ENCODE peak calls at places on chromosomes 7 and 10, in seven cellular contexts. One of them, this sample, is unnamed.

GRCh38 chr7:107045980-107046379 is 1.5 kb downstream of the PRKAR2B start:
- DNase-seq in stimulated activated CD8-positive, alpha-beta memory T cell treated with anti-CD3 and anti-CD28 coated beads, Interleukin-7, amount 100 ng/mL, for 48 hours: no peak
- DNase-seq in activated T-cell treated with anti-CD3 and anti-CD28 coated beads for 1 hour: no peak
- DNase-seq in NCI-H82: no peak
- DNase-seq in HEK293T: peak; percentile 9
- DNase-seq in activated T-helper 2 cell treated with anti-CD3 and anti-CD28 coated beads, Interferon-gamma antibody, Interleukin-2, Interleukin-4, amounts not matched to agents 10 μg/mL and 5 μg/mL and 100 μg/mL, durations not matched to agents 14 hours and 24 hours and 36 hours: no peak
- DNase-seq in H4: peak; percentile 86
- DNase-seq in this sample: no peak

GRCh38 chr7:141584935-141585334 is 33.7 kb downstream of the AGK start:
- DNase-seq in stimulated activated CD8-positive, alpha-beta memory T cell treated with anti-CD3 and anti-CD28 coated beads, Interleukin-7, amount 100 ng/mL, for 48 hours: no peak
- DNase-seq in activated T-cell treated with anti-CD3 and anti-CD28 coated beads for 1 hour: no peak
- DNase-seq in NCI-H82: no peak
- DNase-seq in HEK293T: no peak
- DNase-seq in activated T-helper 2 cell treated with anti-CD3 and anti-CD28 coated beads, Interferon-gamma antibody, Interleukin-2, Interleukin-4, amounts not matched to agents 10 μg/mL and 5 μg/mL and 100 μg/mL, durations not matched to agents 14 hours and 24 hours and 36 hours: no peak
- DNase-seq in H4: no peak
- DNase-seq in this sample: no peak

GRCh38 chr7:102049765-102050164 is 232.3 kb downstream of the CUX1 start:
- DNase-seq in stimulated activated CD8-positive, alpha-beta memory T cell treated with anti-CD3 and anti-CD28 coated beads, Interleukin-7, amount 100 ng/mL, for 48 hours: no peak
- DNase-seq in activated T-cell treated with anti-CD3 and anti-CD28 coated beads for 1 hour: no peak
- DNase-seq in NCI-H82: no peak
- DNase-seq in HEK293T: no peak
- DNase-seq in activated T-helper 2 cell treated with anti-CD3 and anti-CD28 coated beads, Interferon-gamma antibody, Interleukin-2, Interleukin-4, amounts not matched to agents 10 μg/mL and 5 μg/mL and 100 μg/mL, durations not matched to agents 14 hours and 24 hours and 36 hours: no peak
- DNase-seq in H4: no peak
- DNase-seq in this sample: no peak

GRCh38 chr10:114491419-114491818 is 87.1 kb upstream of the AFAP1L2 start:
- DNase-seq in stimulated activated CD8-positive, alpha-beta memory T cell treated with anti-CD3 and anti-CD28 coated beads, Interleukin-7, amount 100 ng/mL, for 48 hours: no peak
- DNase-seq in activated T-cell treated with anti-CD3 and anti-CD28 coated beads for 1 hour: no peak
- DNase-seq in NCI-H82: no peak
- DNase-seq in HEK293T: no peak
- DNase-seq in activated T-helper 2 cell treated with anti-CD3 and anti-CD28 coated beads, Interferon-gamma antibody, Interleukin-2, Interleukin-4, amounts not matched to agents 10 μg/mL and 5 μg/mL and 100 μg/mL, durations not matched to agents 14 hours and 24 hours and 36 hours: no peak
- DNase-seq in H4: no peak
- DNase-seq in this sample: peak; percentile 81

GRCh38 chr7:134992626-134993179 is 6.4 kb downstream of the AGBL3 start:
- DNase-seq in stimulated activated CD8-positive, alpha-beta memory T cell treated with anti-CD3 and anti-CD28 coated beads, Interleukin-7, amount 100 ng/mL, for 48 hours: no peak
- DNase-seq in activated T-cell treated with anti-CD3 and anti-CD28 coated beads for 1 hour: no peak
- DNase-seq in NCI-H82: no peak
- DNase-seq in HEK293T: no peak
- DNase-seq in activated T-helper 2 cell treated with anti-CD3 and anti-CD28 coated beads, Interferon-gamma antibody, Interleukin-2, Interleukin-4, amounts not matched to agents 10 μg/mL and 5 μg/mL and 100 μg/mL, durations not matched to agents 14 hours and 24 hours and 36 hours: no peak
- DNase-seq in H4: no peak
- DNase-seq in this sample: no peak

GRCh38 chr10:88152720-88153119 is 289.3 kb downstream of the PTEN start:
- DNase-seq in stimulated activated CD8-positive, alpha-beta memory T cell treated with anti-CD3 and anti-CD28 coated beads, Interleukin-7, amount 100 ng/mL, for 48 hours: peak; percentile 62
- DNase-seq in activated T-cell treated with anti-CD3 and anti-CD28 coated beads for 1 hour: no peak
- DNase-seq in NCI-H82: no peak
- DNase-seq in HEK293T: no peak
- DNase-seq in activated T-helper 2 cell treated with anti-CD3 and anti-CD28 coated beads, Interferon-gamma antibody, Interleukin-2, Interleukin-4, amounts not matched to agents 10 μg/mL and 5 μg/mL and 100 μg/mL, durations not matched to agents 14 hours and 24 hours and 36 hours: peak; percentile 39
- DNase-seq in H4: no peak
- DNase-seq in this sample: no peak

GRCh38 chr10:34764347-34764991 is 50.6 kb downstream of the PARD3 start:
- DNase-seq in stimulated activated CD8-positive, alpha-beta memory T cell treated with anti-CD3 and anti-CD28 coated beads, Interleukin-7, amount 100 ng/mL, for 48 hours: no peak
- DNase-seq in activated T-cell treated with anti-CD3 and anti-CD28 coated beads for 1 hour: no peak
- DNase-seq in NCI-H82: no peak
- DNase-seq in HEK293T: no peak
- DNase-seq in activated T-helper 2 cell treated with anti-CD3 and anti-CD28 coated beads, Interferon-gamma antibody, Interleukin-2, Interleukin-4, amounts not matched to agents 10 μg/mL and 5 μg/mL and 100 μg/mL, durations not matched to agents 14 hours and 24 hours and 36 hours: no peak
- DNase-seq in H4: no peak
- DNase-seq in this sample: no peak

GRCh38 chr7:16086743-16087142 is 334.6 kb downstream of the CRPPA start:
- DNase-seq in stimulated activated CD8-positive, alpha-beta memory T cell treated with anti-CD3 and anti-CD28 coated beads, Interleukin-7, amount 100 ng/mL, for 48 hours: no peak
- DNase-seq in activated T-cell treated with anti-CD3 and anti-CD28 coated beads for 1 hour: no peak
- DNase-seq in NCI-H82: no peak
- DNase-seq in HEK293T: no peak
- DNase-seq in activated T-helper 2 cell treated with anti-CD3 and anti-CD28 coated beads, Interferon-gamma antibody, Interleukin-2, Interleukin-4, amounts not matched to agents 10 μg/mL and 5 μg/mL and 100 μg/mL, durations not matched to agents 14 hours and 24 hours and 36 hours: no peak
- DNase-seq in H4: no peak
- DNase-seq in this sample: no peak

GRCh38 chr10:102673235-102673634 is 29.0 kb downstream of the TRIM8 start:
- DNase-seq in stimulated activated CD8-positive, alpha-beta memory T cell treated with anti-CD3 and anti-CD28 coated beads, Interleukin-7, amount 100 ng/mL, for 48 hours: no peak
- DNase-seq in activated T-cell treated with anti-CD3 and anti-CD28 coated beads for 1 hour: no peak
- DNase-seq in NCI-H82: no peak
- DNase-seq in HEK293T: no peak
- DNase-seq in activated T-helper 2 cell treated with anti-CD3 and anti-CD28 coated beads, Interferon-gamma antibody, Interleukin-2, Interleukin-4, amounts not matched to agents 10 μg/mL and 5 μg/mL and 100 μg/mL, durations not matched to agents 14 hours and 24 hours and 36 hours: no peak
- DNase-seq in H4: no peak
- DNase-seq in this sample: peak; percentile 40

GRCh38 chr7:14846405-14846804 is 56.1 kb downstream of the DGKB start:
- DNase-seq in stimulated activated CD8-positive, alpha-beta memory T cell treated with anti-CD3 and anti-CD28 coated beads, Interleukin-7, amount 100 ng/mL, for 48 hours: no peak
- DNase-seq in activated T-cell treated with anti-CD3 and anti-CD28 coated beads for 1 hour: no peak
- DNase-seq in NCI-H82: no peak
- DNase-seq in HEK293T: no peak
- DNase-seq in activated T-helper 2 cell treated with anti-CD3 and anti-CD28 coated beads, Interferon-gamma antibody, Interleukin-2, Interleukin-4, amounts not matched to agents 10 μg/mL and 5 μg/mL and 100 μg/mL, durations not matched to agents 14 hours and 24 hours and 36 hours: no peak
- DNase-seq in H4: no peak
- DNase-seq in this sample: no peak

GRCh38 chr10:103181244-103181643 is 11.8 kb downstream of the NT5C2 start:
- DNase-seq in stimulated activated CD8-positive, alpha-beta memory T cell treated with anti-CD3 and anti-CD28 coated beads, Interleukin-7, amount 100 ng/mL, for 48 hours: no peak
- DNase-seq in activated T-cell treated with anti-CD3 and anti-CD28 coated beads for 1 hour: no peak
- DNase-seq in NCI-H82: no peak
- DNase-seq in HEK293T: no peak
- DNase-seq in activated T-helper 2 cell treated with anti-CD3 and anti-CD28 coated beads, Interferon-gamma antibody, Interleukin-2, Interleukin-4, amounts not matched to agents 10 μg/mL and 5 μg/mL and 100 μg/mL, durations not matched to agents 14 hours and 24 hours and 36 hours: no peak
- DNase-seq in H4: no peak
- DNase-seq in this sample: no peak

GRCh38 chr7:155457544-155458316 is at the start of gene EN2:
- DNase-seq in stimulated activated CD8-positive, alpha-beta memory T cell treated with anti-CD3 and anti-CD28 coated beads, Interleukin-7, amount 100 ng/mL, for 48 hours: no peak
- DNase-seq in activated T-cell treated with anti-CD3 and anti-CD28 coated beads for 1 hour: no peak
- DNase-seq in NCI-H82: peak; percentile 40
- DNase-seq in HEK293T: peak; percentile 70
- DNase-seq in activated T-helper 2 cell treated with anti-CD3 and anti-CD28 coated beads, Interferon-gamma antibody, Interleukin-2, Interleukin-4, amounts not matched to agents 10 μg/mL and 5 μg/mL and 100 μg/mL, durations not matched to agents 14 hours and 24 hours and 36 hours: no peak
- DNase-seq in H4: no peak
- DNase-seq in this sample: no peak

GRCh38 chr7:31203551-31203950 is 137.0 kb downstream of the NEUROD6 start:
- DNase-seq in stimulated activated CD8-positive, alpha-beta memory T cell treated with anti-CD3 and anti-CD28 coated beads, Interleukin-7, amount 100 ng/mL, for 48 hours: no peak
- DNase-seq in activated T-cell treated with anti-CD3 and anti-CD28 coated beads for 1 hour: no peak
- DNase-seq in NCI-H82: no peak
- DNase-seq in HEK293T: no peak
- DNase-seq in activated T-helper 2 cell treated with anti-CD3 and anti-CD28 coated beads, Interferon-gamma antibody, Interleukin-2, Interleukin-4, amounts not matched to agents 10 μg/mL and 5 μg/mL and 100 μg/mL, durations not matched to agents 14 hours and 24 hours and 36 hours: no peak
- DNase-seq in H4: no peak
- DNase-seq in this sample: no peak

GRCh38 chr7:7151865-7152264 is 30.5 kb upstream of the C1GALT1 start:
- DNase-seq in stimulated activated CD8-positive, alpha-beta memory T cell treated with anti-CD3 and anti-CD28 coated beads, Interleukin-7, amount 100 ng/mL, for 48 hours: no peak
- DNase-seq in activated T-cell treated with anti-CD3 and anti-CD28 coated beads for 1 hour: no peak
- DNase-seq in NCI-H82: no peak
- DNase-seq in HEK293T: no peak
- DNase-seq in activated T-helper 2 cell treated with anti-CD3 and anti-CD28 coated beads, Interferon-gamma antibody, Interleukin-2, Interleukin-4, amounts not matched to agents 10 μg/mL and 5 μg/mL and 100 μg/mL, durations not matched to agents 14 hours and 24 hours and 36 hours: no peak
- DNase-seq in H4: no peak
- DNase-seq in this sample: no peak

GRCh38 chr10:8017276-8017675 is 37.2 kb upstream of the GATA3 start:
- DNase-seq in stimulated activated CD8-positive, alpha-beta memory T cell treated with anti-CD3 and anti-CD28 coated beads, Interleukin-7, amount 100 ng/mL, for 48 hours: no peak
- DNase-seq in activated T-cell treated with anti-CD3 and anti-CD28 coated beads for 1 hour: no peak
- DNase-seq in NCI-H82: no peak
- DNase-seq in HEK293T: no peak
- DNase-seq in activated T-helper 2 cell treated with anti-CD3 and anti-CD28 coated beads, Interferon-gamma antibody, Interleukin-2, Interleukin-4, amounts not matched to agents 10 μg/mL and 5 μg/mL and 100 μg/mL, durations not matched to agents 14 hours and 24 hours and 36 hours: no peak
- DNase-seq in H4: no peak
- DNase-seq in this sample: no peak